ENCODE peak calls at places on chromosomes 6 and 20, in four cellular contexts. I is AG10803, Q is lower lobe of right lung, V is AG09319. P is an unnamed sample.

GRCh38 chr6:168104636-168105035 is 25.6 kb upstream of the FRMD1 start:
- DNase-seq in I (no peak), Q (peak), V (no peak), P (no peak)

GRCh38 chr20:37071481-37071911 is 24.3 kb downstream of the RBL1 start:
- DNase-seq in I (peak), Q (no peak), V (no peak), P (no peak)

GRCh38 chr20:16947346-16947943 is 199.3 kb downstream of the OTOR start:
- DNase-seq in I (peak), Q (no peak), V (no peak), P (no peak)

GRCh38 chr20:50298554-50299324 is 108.1 kb downstream of the CEBPB start:
- DNase-seq in I (no peak), Q (peak), V (no peak), P (no peak)

GRCh38 chr20:5668529-5668868 is 81.7 kb upstream of the SHLD1 start:
- DNase-seq in I (no peak), Q (peak), V (no peak), P (no peak)

GRCh38 chr6:93416575-93417420 is 2.6 kb downstream of the EPHA7 start:
- DNase-seq in I (no peak), Q (peak), V (no peak), P (no peak)

GRCh38 chr6:161498359-161498758 is 224.5 kb upstream of the AGPAT4 start:
- DNase-seq in I (peak), Q (no peak), V (peak), P (no peak)

GRCh38 chr6:89604662-89605061 is 33.9 kb downstream of the LYRM2 start:
- DNase-seq in I (no peak), Q (no peak), V (no peak), P (no peak)

GRCh38 chr6:158818580-158819212 is 472 bp downstream of the EZR start:
- DNase-seq in I (peak), Q (peak), V (no peak), P (no peak)

GRCh38 chr6:68891419-68891818 is 256.3 kb downstream of the ADGRB3 start:
- DNase-seq in I (no peak), Q (no peak), V (no peak), P (no peak)

GRCh38 chr6:14596410-14596809 is 478.8 kb downstream of the CD83 start:
- DNase-seq in I (peak), Q (peak), V (no peak), P (no peak)

GRCh38 chr20:17747431-17747846 is 47.7 kb downstream of the BANF2 start:
- DNase-seq in I (peak), Q (no peak), V (peak), P (no peak)

P was measured in CMK.